ENCODE peak calls at places on chromosomes 12 and 14, in ten cellular contexts. S is neural progenitor cell, B is GM10248, Q is heart right ventricle, D is tibial artery, N is nephron progenitor cell, A is fibroblast of mammary gland, I is body of pancreas, X is RWPE1, O is glutamatergic neuron. J is an unnamed sample.

GRCh38 chr12:113231275-113232231 is 10.3 kb downstream of the TPCN1 start:
- DNase-seq in S (no peak), B (no peak), Q (no peak), D (peak), N (peak), A (no peak), I (peak), X (peak), O (no peak), J (no peak)

GRCh38 chr14:103144085-103144484 is 20.8 kb downstream of the TNFAIP2 start:
- DNase-seq in S (no peak), B (no peak), Q (no peak), D (no peak), N (no peak), A (peak), I (no peak), X (peak), O (no peak), J (no peak)

GRCh38 chr12:132021031-132021871 is 71.5 kb downstream of the EP400 start:
- DNase-seq in S (no peak), B (no peak), Q (no peak), D (no peak), N (no peak), A (no peak), I (no peak), X (no peak), O (no peak), J (no peak)

GRCh38 chr14:42569227-42569626 is 962.6 kb downstream of the LRFN5 start:
- DNase-seq in S (no peak), B (no peak), Q (no peak), D (no peak), N (no peak), A (no peak), I (no peak), X (no peak), O (no peak), J (no peak)

GRCh38 chr14:55807059-55807499 is 227.1 kb downstream of the KTN1 start:
- DNase-seq in S (no peak), B (no peak), Q (peak), D (peak), N (no peak), A (peak), I (peak), X (peak), O (no peak), J (peak)

GRCh38 chr12:44668443-44668842 is 207.7 kb downstream of the NELL2 start:
- DNase-seq in S (no peak), B (no peak), Q (no peak), D (no peak), N (no peak), A (no peak), I (no peak), X (no peak), O (no peak), J (no peak)

GRCh38 chr12:120698677-120699076 is 11.6 kb upstream of the UNC119B start:
- DNase-seq in S (no peak), B (no peak), Q (no peak), D (no peak), N (no peak), A (no peak), I (no peak), X (no peak), O (no peak), J (no peak)

GRCh38 chr12:23834076-23834475 is 115.4 kb downstream of the SOX5 start:
- DNase-seq in S (no peak), B (no peak), Q (no peak), D (no peak), N (no peak), A (no peak), I (no peak), X (no peak), O (no peak), J (no peak)

GRCh38 chr12:30753233-30753632 is 1.5 kb downstream of the CAPRIN2 start:
- DNase-seq in S (peak), B (peak), Q (no peak), D (no peak), N (peak), A (peak), I (no peak), X (peak), O (peak), J (peak)

GRCh38 chr14:54220122-54220691 is 176.6 kb upstream of the CDKN3 start:
- DNase-seq in S (peak), B (no peak), Q (peak), D (no peak), N (peak), A (no peak), I (no peak), X (no peak), O (peak), J (no peak)

GRCh38 chr12:55876110-55876509 is 33.4 kb upstream of the MMP19 start:
- DNase-seq in S (no peak), B (no peak), Q (no peak), D (no peak), N (no peak), A (no peak), I (no peak), X (no peak), O (no peak), J (no peak)

GRCh38 chr14:34722723-34723545 is 8.5 kb upstream of the CFL2 start:
- DNase-seq in S (peak), B (peak), Q (no peak), D (no peak), N (peak), A (peak), I (peak), X (peak), O (peak), J (peak)

GRCh38 chr12:67222302-67222701 is 46.9 kb upstream of the CAND1 start:
- DNase-seq in S (peak), B (no peak), Q (no peak), D (no peak), N (no peak), A (peak), I (no peak), X (peak), O (no peak), J (no peak)

GRCh38 chr12:6471992-6472366 is 1.5 kb upstream of the VAMP1 start:
- DNase-seq in S (no peak), B (no peak), Q (no peak), D (no peak), N (no peak), A (peak), I (no peak), X (no peak), O (no peak), J (no peak)

GRCh38 chr12:68469136-68469535 is 137.0 kb upstream of the MDM1 start:
- DNase-seq in S (no peak), B (no peak), Q (no peak), D (no peak), N (no peak), A (no peak), I (no peak), X (no peak), O (no peak), J (no peak)

GRCh38 chr14:89290813-89291212 is 126.2 kb downstream of the FOXN3 start:
- DNase-seq in S (no peak), B (no peak), Q (no peak), D (peak), N (no peak), A (no peak), I (no peak), X (no peak), O (no peak), J (peak)

GRCh38 chr12:96361074-96361473 is 39.2 kb downstream of the CDK17 start:
- DNase-seq in S (no peak), B (no peak), Q (no peak), D (no peak), N (no peak), A (no peak), I (no peak), X (no peak), O (no peak), J (no peak)

GRCh38 chr12:107093547-107094448 is at the start of gene CRY1:
- DNase-seq in S (peak), B (peak), Q (peak), D (peak), N (peak), A (peak), I (peak), X (peak), O (peak), J (peak)

GRCh38 chr14:28243600-28243999 is 523.0 kb upstream of the FOXG1 start:
- DNase-seq in S (peak), B (no peak), Q (no peak), D (no peak), N (no peak), A (peak), I (no peak), X (peak), O (no peak), J (no peak)

GRCh38 chr14:69595336-69595735 is 16.1 kb upstream of the SUSD6 start:
- DNase-seq in S (no peak), B (no peak), Q (no peak), D (no peak), N (no peak), A (no peak), I (no peak), X (no peak), O (no peak), J (no peak)

GRCh38 chr12:103836345-103836744 is 4.7 kb downstream of the NT5DC3 start:
- DNase-seq in S (no peak), B (no peak), Q (no peak), D (no peak), N (no peak), A (no peak), I (no peak), X (no peak), O (no peak), J (no peak)

GRCh38 chr12:103833095-103833777 is 7.8 kb downstream of the NT5DC3 start:
- DNase-seq in S (no peak), B (no peak), Q (no peak), D (no peak), N (no peak), A (peak), I (no peak), X (no peak), O (no peak), J (no peak)

GRCh38 chr12:103832048-103832798 is 8.8 kb downstream of the NT5DC3 start:
- DNase-seq in S (no peak), B (peak), Q (no peak), D (no peak), N (no peak), A (no peak), I (no peak), X (no peak), O (no peak), J (no peak)

GRCh38 chr12:103834897-103835390 is 6.1 kb downstream of the NT5DC3 start:
- DNase-seq in S (no peak), B (no peak), Q (no peak), D (no peak), N (peak), A (no peak), I (no peak), X (no peak), O (peak), J (no peak)

GRCh38 chr12:103833891-103834290 is 7.1 kb downstream of the NT5DC3 start:
- DNase-seq in S (peak), B (no peak), Q (no peak), D (no peak), N (no peak), A (no peak), I (no peak), X (no peak), O (no peak), J (no peak)
- TF ChIP-seq CTCF in S (peak), B (no peak), Q (no peak), D (no peak), N (no peak), A (peak), I (no peak), X (no peak), O (no peak), J (no peak)

DNA sequence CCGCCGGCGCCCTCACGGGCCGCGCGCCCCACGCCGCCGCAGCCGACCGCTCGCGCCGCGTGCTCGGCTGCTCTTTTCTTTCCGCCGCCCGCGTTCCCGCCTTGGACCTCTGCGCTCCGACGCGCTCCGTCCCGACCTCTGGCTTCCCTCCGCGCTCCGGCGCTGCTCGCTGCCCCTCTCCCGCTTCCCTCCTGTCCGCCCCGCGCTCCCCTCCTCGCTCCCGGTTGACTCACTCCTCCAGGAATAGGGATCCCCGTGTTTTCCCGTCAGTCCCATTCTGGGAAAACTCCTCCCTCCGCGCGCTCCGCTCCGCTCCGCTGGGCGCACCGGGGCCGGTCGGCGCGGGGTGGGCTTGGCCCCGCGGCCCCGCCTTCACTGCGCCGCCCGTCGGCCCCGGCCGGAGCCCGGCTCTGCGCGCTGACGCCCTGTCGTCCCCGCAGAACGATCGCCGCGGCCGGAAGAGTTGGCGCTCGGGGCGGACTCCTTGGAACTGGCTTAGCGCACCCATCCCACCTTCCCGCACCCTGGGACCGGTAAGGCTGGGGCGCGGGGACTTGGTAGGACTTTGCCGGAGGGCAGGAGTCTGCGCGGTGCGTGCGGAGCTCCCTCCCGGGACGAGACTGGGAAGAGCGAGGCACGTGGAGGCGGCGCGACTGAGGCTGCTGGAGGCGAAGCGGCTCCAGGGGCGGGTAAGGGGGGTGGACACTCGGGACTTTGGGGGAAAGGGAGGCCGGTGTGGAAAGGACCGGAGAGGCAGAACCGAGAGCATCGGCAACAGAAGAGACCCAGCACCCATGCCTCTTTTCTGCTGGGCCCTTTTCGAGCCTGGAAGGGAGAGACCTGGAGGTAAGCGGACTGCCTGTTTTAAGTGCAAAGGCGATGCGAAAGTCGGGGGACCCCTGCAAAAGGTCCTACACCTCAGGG is 573 bp downstream of the TEAD4 start:
- DNase-seq in S (peak), B (peak), Q (peak), D (peak), N (peak), A (peak), I (peak), X (peak), O (peak), J (peak)
- TF ChIP-seq CTCF in S (peak), B (no peak), Q (no peak), D (no peak), N (no peak), A (no peak), I (no peak), X (no peak), O (no peak), J (no peak)

GRCh38 chr14:105020815-105021655 is at the start of gene CDCA4:
- DNase-seq in S (peak), B (peak), Q (peak), D (peak), N (peak), A (peak), I (peak), X (peak), O (peak), J (peak)

GRCh38 chr14:105019861-105020814 is 745 bp downstream of the CDCA4 start:
- DNase-seq in S (peak), B (peak), Q (peak), D (no peak), N (peak), A (no peak), I (peak), X (no peak), O (peak), J (peak)

GRCh38 chr14:105022276-105022670 is 1.4 kb upstream of the CDCA4 start:
- DNase-seq in S (no peak), B (no peak), Q (no peak), D (no peak), N (no peak), A (no peak), I (no peak), X (no peak), O (no peak), J (no peak)

GRCh38 chr14:105023144-105023543 is 2.3 kb upstream of the CDCA4 start:
- DNase-seq in S (no peak), B (no peak), Q (no peak), D (no peak), N (no peak), A (no peak), I (no peak), X (no peak), O (no peak), J (no peak)

DNA sequence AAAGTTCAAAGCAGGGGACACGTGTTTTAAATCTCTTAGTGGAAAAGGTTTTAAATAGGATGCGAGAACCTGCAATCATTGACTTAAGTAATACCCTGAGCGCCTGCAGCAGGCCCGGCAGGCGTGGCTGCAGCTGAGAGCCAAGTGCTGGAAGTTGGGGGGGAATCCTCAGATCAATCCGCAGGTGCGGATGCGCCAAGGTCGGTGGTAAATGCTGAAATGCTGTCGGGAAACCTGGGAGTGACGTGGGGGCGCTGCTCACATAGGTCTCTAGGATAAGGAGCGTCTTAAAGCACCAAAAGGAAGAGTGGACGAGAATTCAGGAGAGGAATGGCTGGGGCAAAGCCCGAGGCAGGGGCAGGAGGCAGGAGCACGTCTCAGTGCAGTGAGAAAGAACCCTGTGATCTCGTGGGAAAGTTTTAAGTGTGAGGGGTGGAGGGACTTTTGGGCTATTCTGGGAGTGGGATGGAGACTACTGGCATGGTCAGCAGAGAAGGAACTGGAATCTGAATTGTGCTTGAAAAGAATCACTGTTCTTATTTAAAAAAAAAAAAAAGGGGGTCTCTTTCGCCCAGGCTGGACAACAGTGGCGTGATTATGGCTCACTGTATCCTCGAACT is 883 bp upstream of the CDCA4 start:
- DNase-seq in S (peak), B (no peak), Q (no peak), D (no peak), N (peak), A (peak), I (peak), X (no peak), O (no peak), J (peak)
- TF ChIP-seq CTCF in S (peak), B (peak), Q (no peak), D (no peak), N (no peak), A (no peak), I (no peak), X (no peak), O (no peak), J (no peak)

GRCh38 chr14:72619881-72620280 is 274.0 kb downstream of the DPF3 start:
- DNase-seq in S (no peak), B (no peak), Q (no peak), D (no peak), N (no peak), A (no peak), I (no peak), X (no peak), O (no peak), J (no peak)

GRCh38 chr14:72619071-72619710 is 274.7 kb downstream of the DPF3 start:
- DNase-seq in S (no peak), B (no peak), Q (no peak), D (no peak), N (no peak), A (peak), I (no peak), X (no peak), O (no peak), J (no peak)

GRCh38 chr14:72618424-72618823 is 275.5 kb downstream of the DPF3 start:
- DNase-seq in S (no peak), B (no peak), Q (no peak), D (no peak), N (no peak), A (no peak), I (no peak), X (no peak), O (no peak), J (no peak)

GRCh38 chr14:72617391-72618011 is 276.4 kb downstream of the DPF3 start:
- DNase-seq in S (peak), B (no peak), Q (peak), D (no peak), N (peak), A (no peak), I (no peak), X (no peak), O (no peak), J (no peak)

GRCh38 chr14:72621387-72622065 is 272.4 kb downstream of the DPF3 start:
- DNase-seq in S (no peak), B (no peak), Q (no peak), D (no peak), N (no peak), A (no peak), I (no peak), X (no peak), O (no peak), J (no peak)
- TF ChIP-seq CTCF in S (no peak), B (no peak), Q (no peak), D (no peak), N (no peak), A (no peak), I (no peak), X (no peak), O (no peak), J (no peak)

J was measured in activated CD8-positive, alpha-beta T cell treated with anti-CD3 and anti-CD28 coated beads for 36 hours.